ENCODE peak calls at places on chromosomes 12 and 14, in five cellular contexts. A, R, X, E and F are unnamed samples.

GRCh38 chr12:1318327-1319031 is 275.9 kb downstream of the FBXL14 start:
- DNase-seq in E (no peak), A (no peak), X (no peak), R (no peak), F (no peak)

GRCh38 chr12:162467-163307 is 51.3 kb downstream of the SLC6A12 start:
- DNase-seq in E (no peak), X (no peak), R (no peak), A (no peak), F (no peak)

GRCh38 chr12:63042646-63043045 is 107.7 kb upstream of the PPM1H start:
- DNase-seq in R (no peak), E (no peak), A (no peak), X (no peak), F (no peak)

GRCh38 chr12:132363661-132364347 is 34.4 kb upstream of the GALNT9 start:
- DNase-seq in E (no peak), R (no peak), X (no peak), A (no peak), F (no peak)

GRCh38 chr12:12560587-12561304 is 1.9 kb downstream of the DUSP16 start:
- DNase-seq in X (peak), R (peak), A (no peak), E (peak), F (peak)

GRCh38 chr14:91577632-91578233 is 67.6 kb upstream of the PPP4R3A start:
- DNase-seq in X (no peak), A (no peak), E (no peak), R (no peak), F (no peak)

GRCh38 chr14:57069702-57070101 is 199.0 kb downstream of the EXOC5 start:
- DNase-seq in E (no peak), X (no peak), A (no peak), R (no peak), F (no peak)

GRCh38 chr12:126027816-126028215 is 962.6 kb downstream of the AACS start:
- DNase-seq in A (no peak), R (no peak), E (no peak), X (no peak), F (no peak)

GRCh38 chr14:89628521-89628920 is 211.5 kb upstream of the FOXN3 start:
- DNase-seq in R (no peak), E (no peak), X (no peak), A (no peak), F (no peak)

GRCh38 chr12:124976999-124977398 is 11.9 kb downstream of the DHX37 start:
- DNase-seq in E (no peak), R (no peak), A (no peak), X (no peak), F (no peak)